ENCODE peak calls at places on chromosomes 7 and 10, in nine cellular contexts. One of them, this sample, is unnamed.

GRCh38 chr10:103545771-103546281 is 52.3 kb downstream of the NEURL1 start:
- DNase-seq in LoVo: no peak
- DNase-seq in memory B cell: no peak
- DNase-seq in GM10248: peak
- DNase-seq in ELR: no peak
- DNase-seq in nephron progenitor cell: no peak
- DNase-seq in hippocampal formation: no peak
- DNase-seq in EL: no peak
- DNase-seq in heart left ventricle: no peak
- DNase-seq in this sample: no peak

GRCh38 chr7:11751807-11752389 is 80.1 kb downstream of the THSD7A start:
- DNase-seq in memory B cell: no peak
- DNase-seq in ELR: no peak
- DNase-seq in GM10248: no peak
- DNase-seq in EL: no peak
- DNase-seq in hippocampal formation: no peak
- DNase-seq in LoVo: no peak
- DNase-seq in heart left ventricle: no peak
- DNase-seq in nephron progenitor cell: no peak
- DNase-seq in this sample: no peak

GRCh38 chr7:117811696-117812095 is 61.5 kb downstream of the CTTNBP2 start:
- DNase-seq in GM10248: no peak
- DNase-seq in ELR: no peak
- DNase-seq in EL: no peak
- DNase-seq in memory B cell: no peak
- DNase-seq in hippocampal formation: no peak
- DNase-seq in nephron progenitor cell: no peak
- DNase-seq in LoVo: no peak
- DNase-seq in heart left ventricle: no peak
- DNase-seq in this sample: no peak

GRCh38 chr10:53697038-53697437 is 924.5 kb upstream of the MBL2 start:
- DNase-seq in GM10248: no peak
- DNase-seq in EL: no peak
- DNase-seq in nephron progenitor cell: no peak
- DNase-seq in LoVo: no peak
- DNase-seq in ELR: peak
- DNase-seq in hippocampal formation: no peak
- DNase-seq in heart left ventricle: no peak
- DNase-seq in memory B cell: no peak
- DNase-seq in this sample: no peak

GRCh38 chr10:33735463-33735862 is 401.0 kb upstream of the NRP1 start:
- DNase-seq in ELR: peak
- DNase-seq in memory B cell: no peak
- DNase-seq in EL: no peak
- DNase-seq in hippocampal formation: no peak
- DNase-seq in heart left ventricle: no peak
- DNase-seq in GM10248: no peak
- DNase-seq in nephron progenitor cell: no peak
- DNase-seq in LoVo: no peak
- DNase-seq in this sample: no peak

GRCh38 chr7:134629445-134629844 is 17.2 kb upstream of the BPGM start:
- DNase-seq in EL: no peak
- DNase-seq in GM10248: no peak
- DNase-seq in ELR: no peak
- DNase-seq in LoVo: no peak
- DNase-seq in nephron progenitor cell: no peak
- DNase-seq in memory B cell: no peak
- DNase-seq in hippocampal formation: no peak
- DNase-seq in heart left ventricle: no peak
- DNase-seq in this sample: no peak

GRCh38 chr7:118158766-118159165 is 25.2 kb upstream of the LSM8 start:
- DNase-seq in GM10248: no peak
- DNase-seq in nephron progenitor cell: no peak
- DNase-seq in hippocampal formation: no peak
- DNase-seq in ELR: peak
- DNase-seq in LoVo: no peak
- DNase-seq in heart left ventricle: no peak
- DNase-seq in EL: no peak
- DNase-seq in memory B cell: no peak
- DNase-seq in this sample: no peak

GRCh38 chr7:151699920-151700319 is 177.0 kb downstream of the PRKAG2 start:
- DNase-seq in heart left ventricle: no peak
- DNase-seq in ELR: peak
- DNase-seq in hippocampal formation: no peak
- DNase-seq in nephron progenitor cell: no peak
- DNase-seq in LoVo: no peak
- DNase-seq in EL: peak
- DNase-seq in GM10248: no peak
- DNase-seq in memory B cell: no peak
- DNase-seq in this sample: no peak

GRCh38 chr7:94654764-94655561 is 970 bp downstream of the SGCE start:
- DNase-seq in memory B cell: no peak
- DNase-seq in LoVo: no peak
- DNase-seq in nephron progenitor cell: peak
- DNase-seq in ELR: peak
- DNase-seq in hippocampal formation: no peak
- DNase-seq in heart left ventricle: peak
- DNase-seq in GM10248: no peak
- DNase-seq in EL: peak
- DNase-seq in this sample: no peak

GRCh38 chr10:131842351-131843088 is 58.3 kb upstream of the PPP2R2D start:
- DNase-seq in ELR: no peak
- DNase-seq in nephron progenitor cell: no peak
- DNase-seq in hippocampal formation: no peak
- DNase-seq in EL: no peak
- DNase-seq in heart left ventricle: no peak
- DNase-seq in LoVo: no peak
- DNase-seq in memory B cell: no peak
- DNase-seq in GM10248: no peak
- DNase-seq in this sample: no peak

GRCh38 chr10:110530131-110530831 is 32.6 kb downstream of the DUSP5 start:
- DNase-seq in heart left ventricle: peak
- DNase-seq in LoVo: peak
- DNase-seq in EL: peak
- DNase-seq in memory B cell: no peak
- DNase-seq in GM10248: no peak
- DNase-seq in hippocampal formation: no peak
- DNase-seq in nephron progenitor cell: peak
- DNase-seq in ELR: peak
- DNase-seq in this sample: no peak

GRCh38 chr10:95864906-95865813 is 42.6 kb upstream of the CC2D2B start:
- DNase-seq in memory B cell: peak
- DNase-seq in EL: peak
- DNase-seq in nephron progenitor cell: peak
- DNase-seq in hippocampal formation: peak
- DNase-seq in ELR: peak
- DNase-seq in GM10248: peak
- DNase-seq in LoVo: peak
- DNase-seq in heart left ventricle: no peak
- DNase-seq in this sample: peak

GRCh38 chr10:78931333-78932083 is 137.3 kb upstream of the ZMIZ1 start:
- DNase-seq in EL: peak
- DNase-seq in hippocampal formation: no peak
- DNase-seq in GM10248: no peak
- DNase-seq in heart left ventricle: peak
- DNase-seq in memory B cell: no peak
- DNase-seq in LoVo: peak
- DNase-seq in ELR: peak
- DNase-seq in nephron progenitor cell: no peak
- DNase-seq in this sample: no peak

GRCh38 chr10:28375399-28376354 is 72.8 kb upstream of the MPP7 start:
- DNase-seq in EL: peak
- DNase-seq in memory B cell: no peak
- DNase-seq in hippocampal formation: no peak
- DNase-seq in GM10248: no peak
- DNase-seq in ELR: peak
- DNase-seq in LoVo: peak
- DNase-seq in nephron progenitor cell: no peak
- DNase-seq in heart left ventricle: no peak
- DNase-seq in this sample: no peak

GRCh38 chr10:122173337-122173736 is 97.8 kb upstream of the BTBD16 start:
- DNase-seq in ELR: no peak
- DNase-seq in LoVo: no peak
- DNase-seq in GM10248: no peak
- DNase-seq in EL: no peak
- DNase-seq in hippocampal formation: no peak
- DNase-seq in memory B cell: no peak
- DNase-seq in nephron progenitor cell: no peak
- DNase-seq in heart left ventricle: peak
- DNase-seq in this sample: no peak

GRCh38 chr7:98321301-98321700 is 39.8 kb downstream of the BRI3 start:
- DNase-seq in memory B cell: no peak
- DNase-seq in heart left ventricle: no peak
- DNase-seq in hippocampal formation: no peak
- DNase-seq in LoVo: no peak
- DNase-seq in GM10248: no peak
- DNase-seq in nephron progenitor cell: no peak
- DNase-seq in EL: no peak
- DNase-seq in ELR: no peak
- DNase-seq in this sample: no peak

GRCh38 chr10:71918992-71919391 is 45.2 kb upstream of the CHST3 start:
- DNase-seq in LoVo: no peak
- DNase-seq in nephron progenitor cell: no peak
- DNase-seq in hippocampal formation: no peak
- DNase-seq in EL: no peak
- DNase-seq in ELR: no peak
- DNase-seq in memory B cell: no peak
- DNase-seq in heart left ventricle: no peak
- DNase-seq in GM10248: no peak
- DNase-seq in this sample: no peak

GRCh38 chr7:23106491-23106800 is 861 bp downstream of the KLHL7 start:
- DNase-seq in LoVo: peak
- DNase-seq in memory B cell: no peak
- DNase-seq in nephron progenitor cell: no peak
- DNase-seq in GM10248: no peak
- DNase-seq in ELR: no peak
- DNase-seq in heart left ventricle: no peak
- DNase-seq in hippocampal formation: peak
- DNase-seq in EL: peak
- DNase-seq in this sample: no peak

GRCh38 chr10:20659225-20659624 is 237.9 kb downstream of the NEBL start:
- DNase-seq in heart left ventricle: no peak
- DNase-seq in nephron progenitor cell: no peak
- DNase-seq in ELR: no peak
- DNase-seq in LoVo: no peak
- DNase-seq in memory B cell: no peak
- DNase-seq in hippocampal formation: no peak
- DNase-seq in GM10248: no peak
- DNase-seq in EL: no peak
- DNase-seq in this sample: no peak

GRCh38 chr7:95917622-95918021 is 145.3 kb downstream of the DYNC1I1 start:
- DNase-seq in EL: no peak
- DNase-seq in LoVo: no peak
- DNase-seq in GM10248: no peak
- DNase-seq in memory B cell: no peak
- DNase-seq in ELR: no peak
- DNase-seq in nephron progenitor cell: peak
- DNase-seq in heart left ventricle: no peak
- DNase-seq in hippocampal formation: no peak
- DNase-seq in this sample: no peak

GRCh38 chr10:129918836-129919235 is 45.2 kb downstream of the EBF3 start:
- DNase-seq in EL: no peak
- DNase-seq in GM10248: no peak
- DNase-seq in heart left ventricle: no peak
- DNase-seq in nephron progenitor cell: no peak
- DNase-seq in LoVo: no peak
- DNase-seq in memory B cell: no peak
- DNase-seq in hippocampal formation: no peak
- DNase-seq in ELR: no peak
- DNase-seq in this sample: no peak

GRCh38 chr10:54776622-54777021 is 24.4 kb downstream of the PCDH15 start:
- DNase-seq in nephron progenitor cell: no peak
- DNase-seq in memory B cell: no peak
- DNase-seq in hippocampal formation: no peak
- DNase-seq in GM10248: no peak
- DNase-seq in ELR: no peak
- DNase-seq in EL: no peak
- DNase-seq in heart left ventricle: no peak
- DNase-seq in LoVo: no peak
- DNase-seq in this sample: no peak

GRCh38 chr10:72337039-72337629 is 17.6 kb downstream of the DNAJB12 start:
- DNase-seq in memory B cell: peak
- DNase-seq in EL: peak
- DNase-seq in nephron progenitor cell: peak
- DNase-seq in LoVo: peak
- DNase-seq in ELR: peak
- DNase-seq in GM10248: peak
- DNase-seq in hippocampal formation: peak
- DNase-seq in heart left ventricle: peak
- DNase-seq in this sample: peak

GRCh38 chr7:134660242-134660785 is 13.7 kb downstream of the BPGM start:
- DNase-seq in nephron progenitor cell: no peak
- DNase-seq in hippocampal formation: no peak
- DNase-seq in EL: peak
- DNase-seq in LoVo: no peak
- DNase-seq in memory B cell: no peak
- DNase-seq in GM10248: no peak
- DNase-seq in heart left ventricle: no peak
- DNase-seq in ELR: peak
- DNase-seq in this sample: no peak

GRCh38 chr7:17269345-17270221 is 28.9 kb upstream of the AHR start:
- DNase-seq in memory B cell: no peak
- DNase-seq in EL: no peak
- DNase-seq in GM10248: no peak
- DNase-seq in nephron progenitor cell: no peak
- DNase-seq in LoVo: no peak
- DNase-seq in hippocampal formation: no peak
- DNase-seq in ELR: no peak
- DNase-seq in heart left ventricle: no peak
- DNase-seq in this sample: no peak

GRCh38 chr7:99395616-99396327 is 12.6 kb downstream of the PDAP1 start:
- DNase-seq in memory B cell: no peak
- DNase-seq in nephron progenitor cell: no peak
- DNase-seq in heart left ventricle: no peak
- DNase-seq in GM10248: no peak
- DNase-seq in hippocampal formation: no peak
- DNase-seq in LoVo: no peak
- DNase-seq in EL: no peak
- DNase-seq in ELR: peak
- DNase-seq in this sample: no peak

GRCh38 chr7:43750016-43750887 is 8.2 kb upstream of the BLVRA start:
- DNase-seq in heart left ventricle: peak
- DNase-seq in ELR: no peak
- DNase-seq in memory B cell: no peak
- DNase-seq in EL: no peak
- DNase-seq in LoVo: no peak
- DNase-seq in nephron progenitor cell: peak
- DNase-seq in hippocampal formation: no peak
- DNase-seq in GM10248: no peak
- DNase-seq in this sample: no peak

GRCh38 chr7:34136698-34137097 is 231.4 kb downstream of the BMPER start:
- DNase-seq in GM10248: no peak
- DNase-seq in heart left ventricle: no peak
- DNase-seq in nephron progenitor cell: no peak
- DNase-seq in ELR: no peak
- DNase-seq in memory B cell: no peak
- DNase-seq in LoVo: no peak
- DNase-seq in EL: no peak
- DNase-seq in hippocampal formation: no peak
- DNase-seq in this sample: no peak

GRCh38 chr7:90459888-90460287 is 9.6 kb upstream of the PTTG1IP2 start:
- DNase-seq in heart left ventricle: no peak
- DNase-seq in EL: no peak
- DNase-seq in memory B cell: no peak
- DNase-seq in ELR: peak
- DNase-seq in LoVo: peak
- DNase-seq in nephron progenitor cell: no peak
- DNase-seq in GM10248: no peak
- DNase-seq in hippocampal formation: no peak
- DNase-seq in this sample: no peak